ENCODE peak calls at places on chromosome 6, in four cellular contexts. One of them, this sample, is unnamed.

GRCh38 chr6:53800976-53801375 is 6.2 kb downstream of the LRRC1 start:
- DNase-seq in H1: no peak
- DNase-seq in HepG2: no peak
- DNase-seq in GM12878: no peak
- DNase-seq in this sample: no peak

GRCh38 chr6:156017838-156018237 is 562.2 kb upstream of the NOX3 start:
- DNase-seq in HepG2: no peak
- DNase-seq in GM12878: no peak
- DNase-seq in H1: no peak
- DNase-seq in this sample: no peak

GRCh38 chr6:167093922-167094432 is 28.9 kb upstream of the CCR6 start:
- DNase-seq in GM12878: peak
- DNase-seq in HepG2: no peak
- DNase-seq in H1: no peak
- DNase-seq in this sample: no peak

GRCh38 chr6:166465671-166466087 is 82.9 kb upstream of the MPC1 start:
- DNase-seq in GM12878: no peak
- DNase-seq in H1: no peak
- DNase-seq in HepG2: no peak
- DNase-seq in this sample: no peak

GRCh38 chr6:107033136-107033535 is 5.1 kb downstream of the MTRES1 start:
- DNase-seq in H1: no peak
- DNase-seq in GM12878: no peak
- DNase-seq in HepG2: no peak
- DNase-seq in this sample: no peak

GRCh38 chr6:136365781-136366354 is 76.2 kb upstream of the BCLAF1 start:
- DNase-seq in HepG2: no peak
- DNase-seq in GM12878: no peak
- DNase-seq in H1: no peak
- DNase-seq in this sample: no peak

GRCh38 chr6:28141500-28142329 is at the start of gene ZKSCAN8:
- DNase-seq in GM12878: peak
- DNase-seq in HepG2: peak
- DNase-seq in H1: peak
- DNase-seq in this sample: peak

GRCh38 chr6:46652603-46653438 is at the start of the genes CYP39A1 and SLC25A27:
- DNase-seq in H1: peak
- DNase-seq in GM12878: no peak
- DNase-seq in HepG2: peak
- DNase-seq in this sample: peak

GRCh38 chr6:13380761-13381160 is 52.4 kb upstream of the TBC1D7 start:
- DNase-seq in HepG2: no peak
- DNase-seq in GM12878: no peak
- DNase-seq in H1: no peak
- DNase-seq in this sample: no peak

GRCh38 chr6:133977983-133978895 is 25.2 kb downstream of the TBPL1 start:
- DNase-seq in HepG2: no peak
- DNase-seq in GM12878: no peak
- DNase-seq in H1: no peak
- DNase-seq in this sample: no peak

GRCh38 chr6:128397996-128398395 is 122.4 kb downstream of the PTPRK start:
- DNase-seq in HepG2: no peak
- DNase-seq in H1: no peak
- DNase-seq in GM12878: no peak
- DNase-seq in this sample: no peak

GRCh38 chr6:168968228-168968627 is 285.4 kb downstream of the THBS2 start:
- DNase-seq in GM12878: no peak
- DNase-seq in H1: no peak
- DNase-seq in HepG2: peak
- DNase-seq in this sample: no peak

GRCh38 chr6:54846857-54847721 is 518 bp downstream of the FAM83B start:
- DNase-seq in H1: no peak
- DNase-seq in HepG2: no peak
- DNase-seq in GM12878: no peak
- DNase-seq in this sample: no peak

GRCh38 chr6:13302751-13303667 is 25.3 kb downstream of the TBC1D7 start:
- DNase-seq in H1: no peak
- DNase-seq in HepG2: peak
- DNase-seq in GM12878: peak
- DNase-seq in this sample: no peak

GRCh38 chr6:141267420-141267819 is 865.3 kb upstream of the GJE1 start:
- DNase-seq in HepG2: no peak
- DNase-seq in H1: no peak
- DNase-seq in GM12878: no peak
- DNase-seq in this sample: no peak

GRCh38 chr6:151209071-151209831 is 30.5 kb upstream of the AKAP12 start:
- DNase-seq in HepG2: peak
- DNase-seq in H1: no peak
- DNase-seq in GM12878: no peak
- DNase-seq in this sample: no peak

GRCh38 chr6:105348897-105349296 is 54.0 kb downstream of the PREP start:
- DNase-seq in H1: no peak
- DNase-seq in GM12878: no peak
- DNase-seq in HepG2: no peak
- DNase-seq in this sample: no peak

GRCh38 chr6:131823276-131823902 is 15.6 kb downstream of the ENPP1 start:
- DNase-seq in H1: no peak
- DNase-seq in HepG2: peak
- DNase-seq in GM12878: no peak
- DNase-seq in this sample: no peak

GRCh38 chr6:25369450-25370086 is 90.4 kb downstream of the CARMIL1 start:
- DNase-seq in H1: no peak
- DNase-seq in GM12878: no peak
- DNase-seq in HepG2: peak
- DNase-seq in this sample: no peak

GRCh38 chr6:35149891-35150566 is 8.9 kb upstream of the TCP11 start:
- DNase-seq in HepG2: no peak
- DNase-seq in GM12878: no peak
- DNase-seq in H1: no peak
- DNase-seq in this sample: no peak

GRCh38 chr6:119514355-119514754 is 164.8 kb upstream of the MAN1A1 start:
- DNase-seq in H1: no peak
- DNase-seq in HepG2: no peak
- DNase-seq in GM12878: no peak
- DNase-seq in this sample: no peak

GRCh38 chr6:83431545-83432165 is 804 bp upstream of the ME1 start:
- DNase-seq in H1: no peak
- DNase-seq in HepG2: no peak
- DNase-seq in GM12878: no peak
- DNase-seq in this sample: no peak

GRCh38 chr6:2412731-2413130 is 167.3 kb upstream of the GMDS start:
- DNase-seq in H1: no peak
- DNase-seq in HepG2: no peak
- DNase-seq in GM12878: no peak
- DNase-seq in this sample: no peak

GRCh38 chr6:42454428-42454791 is 2.7 kb upstream of the TRERF1 start:
- DNase-seq in H1: no peak
- DNase-seq in GM12878: no peak
- DNase-seq in HepG2: no peak
- DNase-seq in this sample: no peak

GRCh38 chr6:152085533-152085932 is 278.1 kb downstream of the ESR1 start:
- DNase-seq in GM12878: no peak
- DNase-seq in H1: no peak
- DNase-seq in HepG2: peak
- DNase-seq in this sample: no peak

GRCh38 chr6:109770779-109771178 is 79.7 kb downstream of the FIG4 start:
- DNase-seq in H1: no peak
- DNase-seq in GM12878: no peak
- DNase-seq in HepG2: no peak
- DNase-seq in this sample: no peak

GRCh38 chr6:50091641-50092040 is 41.9 kb upstream of the DEFB112 start:
- DNase-seq in HepG2: peak
- DNase-seq in H1: no peak
- DNase-seq in GM12878: no peak
- DNase-seq in this sample: no peak

GRCh38 chr6:78611886-78612480 is 255.4 kb upstream of the IRAK1BP1 start:
- DNase-seq in H1: no peak
- DNase-seq in GM12878: no peak
- DNase-seq in HepG2: peak
- DNase-seq in this sample: no peak

GRCh38 chr6:37242429-37243052 is 15.0 kb upstream of the TBC1D22B start:
- DNase-seq in HepG2: peak
- DNase-seq in GM12878: no peak
- DNase-seq in H1: no peak
- DNase-seq in this sample: no peak
- H3K9ac ChIP-seq in HepG2: peak
- H3K9ac ChIP-seq in GM12878: no peak
- H3K9ac ChIP-seq in H1: no peak
- H3K9ac ChIP-seq in this sample: no peak

GRCh38 chr6:39301606-39302005 is 12.6 kb downstream of the KCNK17 start:
- DNase-seq in HepG2: peak
- DNase-seq in GM12878: no peak
- DNase-seq in H1: no peak
- DNase-seq in this sample: no peak

GRCh38 chr6:39302011-39302410 is 12.2 kb downstream of the KCNK17 start:
- DNase-seq in GM12878: no peak
- DNase-seq in HepG2: no peak
- DNase-seq in H1: no peak
- DNase-seq in this sample: no peak

GRCh38 chr6:39303425-39304153 is 10.6 kb downstream of the KCNK17 start:
- DNase-seq in HepG2: no peak
- DNase-seq in H1: no peak
- DNase-seq in GM12878: no peak
- DNase-seq in this sample: no peak

GRCh38 chr6:39304951-39305350 is 9.3 kb downstream of the KCNK17 start:
- DNase-seq in GM12878: no peak
- DNase-seq in H1: no peak
- DNase-seq in HepG2: no peak
- DNase-seq in this sample: no peak

DNA sequence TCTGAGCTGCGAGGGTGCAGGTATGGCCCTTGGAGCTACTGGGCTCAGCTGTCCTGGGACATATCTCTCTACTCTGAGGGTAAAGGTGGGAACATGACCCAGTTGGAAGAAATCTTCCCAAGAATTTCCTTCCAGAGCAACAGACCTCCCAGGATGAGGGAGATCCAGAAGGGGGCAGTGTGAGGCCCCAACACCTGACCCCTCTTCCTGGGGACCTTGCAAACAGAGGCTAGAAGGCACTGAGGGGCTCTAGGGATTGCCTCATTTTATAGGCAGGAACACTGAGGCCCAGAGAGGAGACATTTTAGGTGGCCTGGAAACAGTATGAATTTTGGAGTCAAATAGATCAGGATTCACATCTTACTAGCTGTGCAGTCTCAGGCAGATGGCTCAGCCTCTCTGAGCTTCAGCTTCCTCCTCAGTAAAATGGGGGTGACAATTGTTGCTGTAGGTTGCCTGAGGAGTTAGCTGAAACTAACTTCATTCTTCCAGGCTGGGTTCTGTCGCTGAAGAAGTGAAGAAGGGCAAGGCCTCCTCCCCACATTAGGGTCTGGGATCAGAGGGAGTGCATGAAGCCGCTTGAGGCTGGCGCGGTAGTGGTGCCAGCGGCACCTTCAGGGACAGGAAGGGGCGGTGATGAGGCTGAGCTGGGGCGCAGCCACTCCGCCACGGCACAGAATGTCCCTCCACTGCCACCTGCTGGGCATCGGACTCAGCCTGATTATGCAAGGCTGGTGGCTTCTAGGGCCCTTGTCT is 11.4 kb downstream of the KCNK17 start:
- DNase-seq in GM12878: peak
- DNase-seq in H1: peak
- DNase-seq in HepG2: peak
- DNase-seq in this sample: peak
- TF ChIP-seq ZNF274 in GM12878: no peak
- TF ChIP-seq ZNF274 in H1: no peak
- TF ChIP-seq ZNF274 in HepG2: peak
- TF ChIP-seq ZNF274 in this sample: no peak

GRCh38 chr6:73803562-73804221 is 107.7 kb downstream of the CD109 start:
- DNase-seq in GM12878: no peak
- DNase-seq in HepG2: peak
- DNase-seq in H1: no peak
- DNase-seq in this sample: peak
- TF ChIP-seq SUZ12 in GM12878: no peak
- TF ChIP-seq SUZ12 in HepG2: no peak
- TF ChIP-seq SUZ12 in H1: no peak
- TF ChIP-seq SUZ12 in this sample: no peak

GRCh38 chr6:36683656-36684446 is 5.3 kb downstream of the CDKN1A start:
- DNase-seq in HepG2: peak
- DNase-seq in GM12878: no peak
- DNase-seq in H1: no peak
- DNase-seq in this sample: no peak

GRCh38 chr6:36682328-36683144 is 4.0 kb downstream of the CDKN1A start:
- DNase-seq in GM12878: no peak
- DNase-seq in H1: no peak
- DNase-seq in HepG2: peak
- DNase-seq in this sample: no peak

GRCh38 chr6:36685198-36685919 is 6.8 kb downstream of the CDKN1A start:
- DNase-seq in GM12878: no peak
- DNase-seq in HepG2: no peak
- DNase-seq in H1: no peak
- DNase-seq in this sample: no peak

GRCh38 chr6:36684447-36684812 is 5.9 kb downstream of the CDKN1A start:
- DNase-seq in HepG2: no peak
- DNase-seq in H1: no peak
- DNase-seq in GM12878: no peak
- DNase-seq in this sample: no peak

DNA sequence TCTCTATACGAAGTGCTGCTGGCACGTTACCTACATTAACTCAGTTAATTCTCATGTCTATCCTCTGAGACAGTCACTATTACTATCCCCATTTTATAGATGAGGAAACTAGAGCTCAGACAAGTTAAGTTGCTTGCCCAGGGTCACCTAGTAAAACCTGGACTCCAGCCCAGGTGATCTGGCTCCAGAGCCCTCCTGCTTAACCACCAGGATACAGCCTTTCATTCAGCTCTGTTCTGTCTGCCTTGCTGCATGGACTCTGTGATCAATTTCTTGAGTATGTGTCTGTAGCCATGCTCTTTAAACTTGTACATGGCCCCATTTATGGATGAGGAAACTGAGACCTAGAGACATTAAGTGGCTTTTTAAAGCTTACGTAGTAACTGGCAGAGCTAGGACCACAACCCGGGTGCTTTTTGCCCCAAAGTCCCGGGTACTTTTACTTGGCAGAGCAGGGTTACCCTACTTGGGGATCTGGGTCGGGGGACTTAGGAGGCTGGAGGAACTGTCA is 4.7 kb downstream of the CDKN1A start:
- DNase-seq in GM12878: no peak
- DNase-seq in H1: no peak
- DNase-seq in HepG2: no peak
- DNase-seq in this sample: no peak
- H3K9ac ChIP-seq in GM12878: peak
- H3K9ac ChIP-seq in H1: no peak
- H3K9ac ChIP-seq in HepG2: no peak
- H3K9ac ChIP-seq in this sample: no peak

GRCh38 chr6:12150812-12151432 is 138.8 kb downstream of the HIVEP1 start:
- DNase-seq in H1: no peak
- DNase-seq in HepG2: peak
- DNase-seq in GM12878: no peak
- DNase-seq in this sample: peak
- TF ChIP-seq ZNF274 in H1: no peak
- TF ChIP-seq ZNF274 in HepG2: no peak
- TF ChIP-seq ZNF274 in GM12878: no peak
- TF ChIP-seq ZNF274 in this sample: no peak

This sample was measured in NT2/D1.